ENCODE peak calls at places on chromosomes 3 and 15, in six cellular contexts. One of them, this sample, is unnamed.

GRCh38 chr15:71448688-71449114 is 333.4 kb downstream of the THSD4 start:
- DNase-seq in dorsolateral prefrontal cortex: no peak
- DNase-seq in heart right ventricle: no peak
- DNase-seq in mucosa of descending colon: no peak
- DNase-seq in cardiac muscle cell: peak
- DNase-seq in endothelial cell of umbilical vein: peak
- DNase-seq in this sample: peak

GRCh38 chr15:94154255-94154654 is 77.1 kb upstream of the MCTP2 start:
- DNase-seq in dorsolateral prefrontal cortex: no peak
- DNase-seq in heart right ventricle: no peak
- DNase-seq in mucosa of descending colon: no peak
- DNase-seq in cardiac muscle cell: no peak
- DNase-seq in endothelial cell of umbilical vein: no peak
- DNase-seq in this sample: no peak

GRCh38 chr3:135082706-135083105 is 287.6 kb downstream of the EPHB1 start:
- DNase-seq in dorsolateral prefrontal cortex: no peak
- DNase-seq in heart right ventricle: no peak
- DNase-seq in mucosa of descending colon: no peak
- DNase-seq in cardiac muscle cell: no peak
- DNase-seq in endothelial cell of umbilical vein: no peak
- DNase-seq in this sample: no peak

GRCh38 chr15:48644498-48644826 is 1.0 kb downstream of the FBN1 start:
- DNase-seq in dorsolateral prefrontal cortex: no peak
- DNase-seq in heart right ventricle: peak
- DNase-seq in mucosa of descending colon: peak
- DNase-seq in cardiac muscle cell: peak
- DNase-seq in endothelial cell of umbilical vein: peak
- DNase-seq in this sample: no peak

GRCh38 chr3:139561959-139562676 is 22.6 kb upstream of the RBP1 start:
- DNase-seq in dorsolateral prefrontal cortex: no peak
- DNase-seq in heart right ventricle: no peak
- DNase-seq in mucosa of descending colon: no peak
- DNase-seq in cardiac muscle cell: peak
- DNase-seq in endothelial cell of umbilical vein: peak
- DNase-seq in this sample: no peak

GRCh38 chr15:85494035-85494793 is 113.8 kb downstream of the AKAP13 start:
- DNase-seq in dorsolateral prefrontal cortex: no peak
- DNase-seq in heart right ventricle: no peak
- DNase-seq in mucosa of descending colon: no peak
- DNase-seq in cardiac muscle cell: peak
- DNase-seq in endothelial cell of umbilical vein: peak
- DNase-seq in this sample: no peak

GRCh38 chr3:188362405-188362831 is 208.5 kb downstream of the LPP start:
- DNase-seq in dorsolateral prefrontal cortex: no peak
- DNase-seq in heart right ventricle: no peak
- DNase-seq in mucosa of descending colon: no peak
- DNase-seq in cardiac muscle cell: peak
- DNase-seq in endothelial cell of umbilical vein: peak
- DNase-seq in this sample: no peak

GRCh38 chr15:48929611-48930170 is 34.0 kb downstream of the SHC4 start:
- DNase-seq in dorsolateral prefrontal cortex: no peak
- DNase-seq in heart right ventricle: no peak
- DNase-seq in mucosa of descending colon: no peak
- DNase-seq in cardiac muscle cell: no peak
- DNase-seq in endothelial cell of umbilical vein: no peak
- DNase-seq in this sample: no peak

GRCh38 chr3:194276768-194277546 is 74.2 kb downstream of the CPN2 start:
- DNase-seq in dorsolateral prefrontal cortex: peak
- DNase-seq in heart right ventricle: peak
- DNase-seq in mucosa of descending colon: no peak
- DNase-seq in cardiac muscle cell: peak
- DNase-seq in endothelial cell of umbilical vein: peak
- DNase-seq in this sample: no peak

GRCh38 chr3:143644370-143645089 is 203.7 kb downstream of the SLC9A9 start:
- DNase-seq in dorsolateral prefrontal cortex: peak
- DNase-seq in heart right ventricle: no peak
- DNase-seq in mucosa of descending colon: peak
- DNase-seq in cardiac muscle cell: peak
- DNase-seq in endothelial cell of umbilical vein: peak
- DNase-seq in this sample: peak

GRCh38 chr3:151410891-151411559 is 26.5 kb upstream of the P2RY12 start:
- DNase-seq in dorsolateral prefrontal cortex: no peak
- DNase-seq in heart right ventricle: no peak
- DNase-seq in mucosa of descending colon: no peak
- DNase-seq in cardiac muscle cell: no peak
- DNase-seq in endothelial cell of umbilical vein: no peak
- DNase-seq in this sample: no peak

GRCh38 chr3:47491777-47492176 is 16.0 kb upstream of the SCAP start:
- DNase-seq in dorsolateral prefrontal cortex: no peak
- DNase-seq in heart right ventricle: no peak
- DNase-seq in mucosa of descending colon: no peak
- DNase-seq in cardiac muscle cell: no peak
- DNase-seq in endothelial cell of umbilical vein: no peak
- DNase-seq in this sample: no peak

GRCh38 chr3:169060037-169060436 is 603.5 kb downstream of the MECOM start:
- DNase-seq in dorsolateral prefrontal cortex: no peak
- DNase-seq in heart right ventricle: no peak
- DNase-seq in mucosa of descending colon: no peak
- DNase-seq in cardiac muscle cell: peak
- DNase-seq in endothelial cell of umbilical vein: no peak
- DNase-seq in this sample: no peak

GRCh38 chr15:39125904-39126303 is 455.0 kb upstream of the THBS1 start:
- DNase-seq in dorsolateral prefrontal cortex: no peak
- DNase-seq in heart right ventricle: no peak
- DNase-seq in mucosa of descending colon: peak
- DNase-seq in cardiac muscle cell: peak
- DNase-seq in endothelial cell of umbilical vein: peak
- DNase-seq in this sample: no peak

GRCh38 chr3:122975163-122975923 is 52.2 kb downstream of the SEMA5B start:
- DNase-seq in dorsolateral prefrontal cortex: no peak
- DNase-seq in heart right ventricle: no peak
- DNase-seq in mucosa of descending colon: no peak
- DNase-seq in cardiac muscle cell: peak
- DNase-seq in endothelial cell of umbilical vein: no peak
- DNase-seq in this sample: no peak

GRCh38 chr15:80474224-80474619 is 70.0 kb downstream of the ARNT2 start:
- DNase-seq in dorsolateral prefrontal cortex: no peak
- DNase-seq in heart right ventricle: no peak
- DNase-seq in mucosa of descending colon: no peak
- DNase-seq in cardiac muscle cell: no peak
- DNase-seq in endothelial cell of umbilical vein: no peak
- DNase-seq in this sample: no peak

GRCh38 chr3:124577494-124578167 is 152.6 kb upstream of the UMPS start:
- DNase-seq in dorsolateral prefrontal cortex: no peak
- DNase-seq in heart right ventricle: no peak
- DNase-seq in mucosa of descending colon: no peak
- DNase-seq in cardiac muscle cell: no peak
- DNase-seq in endothelial cell of umbilical vein: no peak
- DNase-seq in this sample: no peak

GRCh38 chr3:130609166-130609574 is 92.2 kb downstream of the COL6A6 start:
- DNase-seq in dorsolateral prefrontal cortex: no peak
- DNase-seq in heart right ventricle: peak
- DNase-seq in mucosa of descending colon: no peak
- DNase-seq in cardiac muscle cell: peak
- DNase-seq in endothelial cell of umbilical vein: no peak
- DNase-seq in this sample: no peak

GRCh38 chr3:39388741-39389248 is 5.6 kb downstream of the SLC25A38 start:
- DNase-seq in dorsolateral prefrontal cortex: no peak
- DNase-seq in heart right ventricle: no peak
- DNase-seq in mucosa of descending colon: no peak
- DNase-seq in cardiac muscle cell: no peak
- DNase-seq in endothelial cell of umbilical vein: no peak
- DNase-seq in this sample: no peak

GRCh38 chr3:11610044-11610671 is 33.6 kb downstream of the VGLL4 start:
- DNase-seq in dorsolateral prefrontal cortex: no peak
- DNase-seq in heart right ventricle: peak
- DNase-seq in mucosa of descending colon: peak
- DNase-seq in cardiac muscle cell: peak
- DNase-seq in endothelial cell of umbilical vein: no peak
- DNase-seq in this sample: no peak

GRCh38 chr15:87267798-87268197 is 988.7 kb downstream of the NTRK3 start:
- DNase-seq in dorsolateral prefrontal cortex: no peak
- DNase-seq in heart right ventricle: no peak
- DNase-seq in mucosa of descending colon: no peak
- DNase-seq in cardiac muscle cell: peak
- DNase-seq in endothelial cell of umbilical vein: no peak
- DNase-seq in this sample: no peak

GRCh38 chr15:69380100-69380725 is 33.9 kb upstream of the KIF23 start:
- DNase-seq in dorsolateral prefrontal cortex: no peak
- DNase-seq in heart right ventricle: no peak
- DNase-seq in mucosa of descending colon: no peak
- DNase-seq in cardiac muscle cell: peak
- DNase-seq in endothelial cell of umbilical vein: no peak
- DNase-seq in this sample: no peak
- TF ChIP-seq CTCF in dorsolateral prefrontal cortex: no peak
- TF ChIP-seq CTCF in heart right ventricle: no peak
- TF ChIP-seq CTCF in mucosa of descending colon: no peak
- TF ChIP-seq CTCF in cardiac muscle cell: peak
- TF ChIP-seq CTCF in endothelial cell of umbilical vein: peak
- TF ChIP-seq CTCF in this sample: no peak

GRCh38 chr3:80307844-80308243 is 540.0 kb upstream of the ROBO1 start:
- DNase-seq in dorsolateral prefrontal cortex: no peak
- DNase-seq in heart right ventricle: no peak
- DNase-seq in mucosa of descending colon: no peak
- DNase-seq in cardiac muscle cell: no peak
- DNase-seq in endothelial cell of umbilical vein: no peak
- DNase-seq in this sample: no peak
- TF ChIP-seq CTCF in dorsolateral prefrontal cortex: no peak
- TF ChIP-seq CTCF in heart right ventricle: no peak
- TF ChIP-seq CTCF in mucosa of descending colon: no peak
- TF ChIP-seq CTCF in cardiac muscle cell: no peak
- TF ChIP-seq CTCF in endothelial cell of umbilical vein: no peak
- TF ChIP-seq CTCF in this sample: no peak

DNA sequence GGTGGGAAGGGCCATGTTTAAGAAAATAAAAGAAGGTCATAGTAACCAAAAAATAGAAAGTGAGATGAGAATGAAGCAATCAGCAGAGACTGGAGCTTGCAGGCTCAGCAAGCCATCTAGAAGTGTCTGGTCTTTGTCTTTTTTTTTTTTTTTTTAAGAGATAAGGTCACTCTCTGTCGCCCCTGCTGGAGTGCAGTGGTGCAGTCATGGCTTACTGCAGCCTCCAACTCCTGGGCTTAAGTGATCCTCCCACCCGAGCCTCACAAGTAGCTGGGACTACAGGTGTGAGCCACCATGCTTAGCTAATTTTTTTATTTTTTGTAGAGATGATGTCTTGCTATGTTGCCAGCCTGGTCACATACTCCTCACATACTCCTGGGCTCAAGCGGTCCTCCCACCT is 36.2 kb downstream of the GXYLT2 start:
- DNase-seq in dorsolateral prefrontal cortex: no peak
- DNase-seq in heart right ventricle: no peak
- DNase-seq in mucosa of descending colon: no peak
- DNase-seq in cardiac muscle cell: no peak
- DNase-seq in endothelial cell of umbilical vein: no peak
- DNase-seq in this sample: no peak
- TF ChIP-seq CTCF in dorsolateral prefrontal cortex: no peak
- TF ChIP-seq CTCF in heart right ventricle: no peak
- TF ChIP-seq CTCF in mucosa of descending colon: no peak
- TF ChIP-seq CTCF in cardiac muscle cell: peak
- TF ChIP-seq CTCF in endothelial cell of umbilical vein: peak
- TF ChIP-seq CTCF in this sample: no peak

DNA sequence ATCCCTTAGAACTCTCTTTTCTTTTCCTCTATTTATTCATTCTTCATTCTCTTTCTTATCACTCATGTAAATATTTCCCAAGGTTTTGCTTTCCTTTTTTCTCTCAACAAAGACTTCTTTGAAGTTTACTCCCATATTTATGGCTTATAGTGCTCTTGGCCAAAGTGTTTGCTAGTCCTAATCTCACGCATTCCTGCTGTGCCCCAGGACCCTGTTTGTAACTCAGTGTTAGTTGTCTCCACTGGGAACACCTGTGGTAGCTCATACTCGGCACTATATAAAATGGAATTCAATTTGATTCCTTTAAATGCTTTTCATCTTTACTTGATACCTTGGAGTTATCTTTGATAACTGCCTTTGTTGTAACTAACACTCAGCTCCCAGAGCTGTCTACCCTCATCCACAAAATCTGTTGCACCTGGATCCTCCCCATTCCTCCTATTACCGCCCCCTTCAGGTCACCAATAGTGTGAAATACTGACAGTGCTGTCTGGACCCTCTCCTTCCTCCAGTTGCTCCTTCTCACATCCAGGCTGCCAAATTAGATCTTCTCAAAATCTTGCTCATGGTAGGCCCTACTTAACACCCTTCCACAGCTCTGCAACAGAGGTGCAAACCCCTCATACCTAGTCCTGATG is 76.8 kb downstream of the TIGIT start:
- DNase-seq in dorsolateral prefrontal cortex: no peak
- DNase-seq in heart right ventricle: no peak
- DNase-seq in mucosa of descending colon: no peak
- DNase-seq in cardiac muscle cell: no peak
- DNase-seq in endothelial cell of umbilical vein: no peak
- DNase-seq in this sample: no peak
- TF ChIP-seq CTCF in dorsolateral prefrontal cortex: no peak
- TF ChIP-seq CTCF in heart right ventricle: no peak
- TF ChIP-seq CTCF in mucosa of descending colon: no peak
- TF ChIP-seq CTCF in cardiac muscle cell: no peak
- TF ChIP-seq CTCF in endothelial cell of umbilical vein: no peak
- TF ChIP-seq CTCF in this sample: no peak

GRCh38 chr15:22811640-22812039 is 25.2 kb downstream of the NIPA1 start:
- DNase-seq in dorsolateral prefrontal cortex: peak
- DNase-seq in heart right ventricle: no peak
- DNase-seq in mucosa of descending colon: peak
- DNase-seq in cardiac muscle cell: peak
- DNase-seq in endothelial cell of umbilical vein: no peak
- DNase-seq in this sample: no peak
- TF ChIP-seq CTCF in dorsolateral prefrontal cortex: peak
- TF ChIP-seq CTCF in heart right ventricle: no peak
- TF ChIP-seq CTCF in mucosa of descending colon: no peak
- TF ChIP-seq CTCF in cardiac muscle cell: peak
- TF ChIP-seq CTCF in endothelial cell of umbilical vein: peak
- TF ChIP-seq CTCF in this sample: no peak

GRCh38 chr3:191809326-191809949 is 348.5 kb downstream of the PYDC2 start:
- DNase-seq in dorsolateral prefrontal cortex: no peak
- DNase-seq in heart right ventricle: no peak
- DNase-seq in mucosa of descending colon: no peak
- DNase-seq in cardiac muscle cell: no peak
- DNase-seq in endothelial cell of umbilical vein: no peak
- DNase-seq in this sample: no peak
- TF ChIP-seq CTCF in dorsolateral prefrontal cortex: peak
- TF ChIP-seq CTCF in heart right ventricle: no peak
- TF ChIP-seq CTCF in mucosa of descending colon: no peak
- TF ChIP-seq CTCF in cardiac muscle cell: no peak
- TF ChIP-seq CTCF in endothelial cell of umbilical vein: no peak
- TF ChIP-seq CTCF in this sample: no peak

GRCh38 chr15:82649226-82649999 is 2.2 kb upstream of the CPEB1 start:
- DNase-seq in dorsolateral prefrontal cortex: no peak
- DNase-seq in heart right ventricle: no peak
- DNase-seq in mucosa of descending colon: no peak
- DNase-seq in cardiac muscle cell: no peak
- DNase-seq in endothelial cell of umbilical vein: no peak
- DNase-seq in this sample: no peak
- TF ChIP-seq CTCF in dorsolateral prefrontal cortex: no peak
- TF ChIP-seq CTCF in heart right ventricle: no peak
- TF ChIP-seq CTCF in mucosa of descending colon: no peak
- TF ChIP-seq CTCF in cardiac muscle cell: no peak
- TF ChIP-seq CTCF in endothelial cell of umbilical vein: no peak
- TF ChIP-seq CTCF in this sample: no peak

GRCh38 chr15:63396546-63396939 is 14.9 kb upstream of the CA12 start:
- DNase-seq in dorsolateral prefrontal cortex: no peak
- DNase-seq in heart right ventricle: no peak
- DNase-seq in mucosa of descending colon: no peak
- DNase-seq in cardiac muscle cell: no peak
- DNase-seq in endothelial cell of umbilical vein: no peak
- DNase-seq in this sample: peak
- TF ChIP-seq CTCF in dorsolateral prefrontal cortex: no peak
- TF ChIP-seq CTCF in heart right ventricle: no peak
- TF ChIP-seq CTCF in mucosa of descending colon: no peak
- TF ChIP-seq CTCF in cardiac muscle cell: no peak
- TF ChIP-seq CTCF in endothelial cell of umbilical vein: no peak
- TF ChIP-seq CTCF in this sample: no peak